ENCODE peak calls at places on chromosome 9, in six cellular contexts. D is sigmoid colon, G is fibroblast of pulmonary artery, V is kidney epithelial cell, A is mesothelial cell of epicardium, W is heart right ventricle. Q is an unnamed sample.

GRCh38 chr9:35731415-35732184 is 395 bp downstream of the TLN1 start:
- DNase-seq in D (no peak), V (no peak), A (no peak), G (no peak), W (no peak), Q (no peak)

GRCh38 chr9:2875218-2875977 is 31.5 kb upstream of the PUM3 start:
- DNase-seq in A (no peak), D (no peak), W (no peak), G (no peak), V (no peak), Q (no peak)

GRCh38 chr9:134642385-134643181 is 980 bp downstream of the COL5A1 start:
- DNase-seq in V (no peak), W (peak; percentile 62), G (peak; percentile 84), D (peak; percentile 94), A (no peak), Q (peak; percentile 72)

GRCh38 chr9:72936679-72937078 is 16.2 kb downstream of the ALDH1A1 start:
- DNase-seq in W (no peak), A (no peak), V (no peak), D (no peak), G (no peak), Q (no peak)

GRCh38 chr9:21096901-21097255 is 19.1 kb upstream of the IFNB1 start:
- DNase-seq in D (no peak), A (no peak), V (no peak), G (no peak), W (no peak), Q (no peak)

GRCh38 chr9:129964901-129965734 is 77.9 kb downstream of the FNBP1 start:
- DNase-seq in D (peak; percentile 73), W (no peak), A (no peak), G (peak; percentile 62), V (no peak), Q (peak; percentile 81)

GRCh38 chr9:91302831-91303230 is 58.9 kb downstream of the AUH start:
- DNase-seq in A (no peak), D (no peak), V (peak; percentile 41), W (no peak), G (peak; percentile 79), Q (peak; percentile 42)

GRCh38 chr9:80501635-80502034 is 929.9 kb downstream of the TLE4 start:
- DNase-seq in W (no peak), G (peak; percentile 24), V (peak; percentile 34), D (no peak), A (no peak), Q (no peak)

GRCh38 chr9:84670106-84670800 is 724 bp downstream of the NTRK2 start:
- DNase-seq in V (no peak), G (no peak), D (no peak), W (peak; percentile 25), A (peak; percentile 21), Q (no peak)

GRCh38 chr9:969310-969692 is 7.2 kb upstream of the DMRT3 start:
- DNase-seq in D (no peak), G (no peak), V (no peak), A (no peak), W (no peak), Q (no peak)

GRCh38 chr9:99752710-99753109 is 69.0 kb upstream of the NR4A3 start:
- DNase-seq in D (no peak), A (no peak), W (no peak), G (peak; percentile 25), V (peak; percentile 45), Q (peak; percentile 53)

GRCh38 chr9:4381744-4382143 is 81.9 kb upstream of the GLIS3 start:
- DNase-seq in G (no peak), W (no peak), A (no peak), D (no peak), V (no peak), Q (no peak)

GRCh38 chr9:20662156-20662555 is 21.9 kb upstream of the FOCAD start:
- DNase-seq in W (no peak), A (no peak), V (no peak), D (no peak), G (no peak), Q (no peak)

GRCh38 chr9:79939819-79940218 is 368.1 kb downstream of the TLE4 start:
- DNase-seq in D (no peak), W (no peak), A (no peak), V (no peak), G (no peak), Q (no peak)

DNA sequence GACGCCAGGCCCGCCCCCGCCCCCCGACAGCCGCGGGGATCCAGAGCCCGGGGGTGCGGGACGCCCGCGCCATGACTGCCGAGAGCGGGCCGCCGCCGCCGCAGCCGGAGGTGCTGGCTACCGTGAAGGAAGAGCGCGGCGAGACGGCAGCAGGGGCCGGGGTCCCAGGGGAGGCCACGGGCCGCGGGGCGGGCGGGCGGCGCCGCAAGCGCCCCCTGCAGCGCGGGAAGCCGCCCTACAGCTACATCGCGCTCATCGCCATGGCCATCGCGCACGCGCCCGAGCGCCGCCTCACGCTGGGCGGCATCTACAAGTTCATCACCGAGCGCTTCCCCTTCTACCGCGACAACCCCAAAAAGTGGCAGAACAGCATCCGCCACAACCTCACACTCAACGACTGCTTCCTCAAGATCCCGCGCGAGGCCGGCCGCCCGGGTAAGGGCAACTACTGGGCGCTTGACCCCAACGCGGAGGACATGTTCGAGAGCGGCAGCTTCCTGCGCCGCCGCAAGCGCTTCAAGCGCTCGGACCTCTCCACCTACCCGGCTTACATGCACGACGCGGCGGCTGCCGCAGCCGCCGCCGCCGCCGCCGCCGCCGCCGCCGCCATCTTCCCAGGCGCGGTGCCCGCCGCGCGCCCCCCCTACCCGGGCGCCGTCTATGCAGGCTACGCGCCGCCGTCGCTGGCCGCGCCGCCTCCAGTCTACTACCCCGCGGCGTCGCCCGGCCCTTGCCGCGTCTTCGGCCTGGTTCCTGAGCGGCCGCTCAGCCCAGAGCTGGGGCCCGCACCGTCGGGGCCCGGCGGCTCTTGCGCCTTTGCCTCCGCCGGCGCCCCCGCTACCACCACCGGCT is 1.0 kb downstream of the FOXE1 start:
- DNase-seq in D (no peak), V (no peak), A (no peak), G (peak; percentile 30), W (no peak), Q (no peak)
- TF ChIP-seq CTCF in D (no peak), V (peak; percentile 24), A (no peak), G (no peak), W (no peak), Q (no peak)

GRCh38 chr9:115359011-115359780 is 241.2 kb upstream of the TNC start:
- DNase-seq in G (no peak), V (no peak), D (no peak), A (no peak), W (no peak), Q (no peak)
- TF ChIP-seq CTCF in G (no peak), V (no peak), D (no peak), A (no peak), W (no peak), Q (no peak)

DNA sequence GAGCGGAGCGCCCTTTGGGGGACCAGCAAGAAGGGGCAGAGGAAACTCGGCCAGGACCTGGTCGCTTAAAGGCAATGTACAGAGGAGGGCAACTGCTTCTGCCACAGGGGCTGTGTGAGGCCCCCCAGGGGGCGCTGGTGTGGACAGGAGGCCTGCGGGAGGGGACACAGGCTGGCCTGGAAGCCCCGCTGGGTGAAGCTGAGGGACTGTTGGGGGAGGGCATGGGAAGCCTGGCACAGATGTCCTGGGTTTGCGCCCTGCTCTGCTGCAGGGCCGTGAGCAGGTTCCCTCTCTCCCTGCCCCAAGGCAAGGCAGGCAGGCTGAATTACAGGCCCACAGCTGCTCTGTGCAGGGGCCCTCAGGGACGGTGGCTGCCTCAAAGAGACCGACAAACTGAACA is 5.4 kb downstream of the MED22 start:
- DNase-seq in A (no peak), D (no peak), G (no peak), W (no peak), V (no peak), Q (no peak)
- TF ChIP-seq CTCF in A (no peak), D (no peak), G (peak; percentile 20), W (no peak), V (peak; percentile 32), Q (no peak)

DNA sequence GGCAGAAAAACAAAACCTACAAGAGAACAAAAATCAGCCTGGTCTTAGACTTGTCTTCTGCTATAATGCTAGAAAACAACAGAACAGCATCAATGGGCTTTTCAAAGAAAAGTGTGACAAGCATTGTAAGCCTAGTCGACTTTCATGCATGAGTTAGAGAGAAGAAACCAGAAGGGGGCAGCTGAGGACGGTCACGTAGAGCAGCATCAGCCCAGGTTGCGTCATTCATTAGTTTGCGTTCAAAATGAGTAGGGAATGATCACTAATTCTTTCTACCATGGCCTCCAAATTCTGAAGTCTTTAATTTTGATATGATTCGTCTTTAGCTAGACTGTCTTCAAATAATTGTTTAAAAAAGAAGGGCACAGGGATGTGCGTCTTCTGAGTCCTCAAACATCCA is 4.7 kb upstream of the ISCA1 start:
- DNase-seq in A (no peak), G (peak; percentile 60), W (no peak), V (peak; percentile 12), D (no peak), Q (no peak)
- TF ChIP-seq CTCF in A (no peak), G (peak; percentile 45), W (peak; percentile 25), V (peak; percentile 45), D (peak; percentile 15), Q (peak; percentile 24)

GRCh38 chr9:88060746-88061145 is 77.5 kb downstream of the SPATA31C2 start:
- DNase-seq in W (no peak), V (no peak), A (no peak), D (no peak), G (no peak), Q (no peak)
- TF ChIP-seq CTCF in W (no peak), V (no peak), A (no peak), D (no peak), G (no peak), Q (no peak)

GRCh38 chr9:130997925-130998595 is 10.9 kb upstream of the LAMC3 start:
- DNase-seq in A (no peak), G (peak; percentile 68), W (peak; percentile 76), D (no peak), V (no peak), Q (no peak)
- TF ChIP-seq CTCF in A (peak; percentile 82), G (peak; percentile 75), W (peak; percentile 74), D (peak; percentile 60), V (peak; percentile 81), Q (peak; percentile 79)

DNA sequence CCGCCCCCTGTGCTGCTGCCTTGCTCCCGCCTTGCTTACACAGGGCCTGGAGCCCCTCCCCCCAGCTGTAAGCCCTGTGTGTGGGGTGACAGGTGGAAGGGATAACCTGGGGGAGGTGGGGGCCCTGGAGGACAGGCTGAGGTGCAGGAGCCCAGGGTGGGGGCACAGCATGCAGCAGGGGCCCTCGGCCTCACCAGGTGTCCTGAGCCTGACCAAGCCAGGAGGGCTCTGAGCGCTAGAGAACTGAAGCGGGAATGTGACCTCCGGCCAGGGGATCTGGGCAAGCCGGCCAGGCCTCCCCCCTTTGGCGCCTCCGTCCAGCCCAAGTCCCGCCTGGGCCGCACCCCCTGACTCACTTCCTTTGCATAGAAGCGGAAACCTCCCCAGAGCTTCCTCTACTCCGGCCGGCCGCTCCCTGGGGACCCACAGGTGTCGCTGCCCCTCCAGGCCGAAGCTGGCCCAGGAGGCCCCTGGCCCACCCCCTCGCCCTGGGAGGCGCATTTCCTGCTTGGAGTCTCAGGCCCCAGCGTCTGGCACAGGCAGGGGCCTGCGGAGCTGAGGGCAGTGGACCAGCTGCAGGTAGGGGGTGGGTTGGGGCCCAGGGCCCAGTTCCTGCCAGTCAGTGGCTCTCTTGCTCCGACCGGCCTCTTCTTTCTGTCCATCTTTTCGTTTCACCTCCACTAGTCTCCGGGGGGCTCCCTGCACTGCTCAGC is at the start of gene TOR4A:
- DNase-seq in A (no peak), G (peak; percentile 94), W (peak; percentile 90), D (peak; percentile 91), V (peak; percentile 65), Q (peak; percentile 43)
- TF ChIP-seq CTCF in A (no peak), G (peak; percentile 8), W (peak; percentile 50), D (no peak), V (peak; percentile 46), Q (peak; percentile 6)